ENCODE peak calls at places on chromosomes 3 and 15, in four cellular contexts. C, L, U and Z are unnamed samples.

GRCh38 chr3:153160451-153161137 is 1.4 kb upstream of the RAP2B start:
- DNase-seq in U (peak), C (peak), L (peak), Z (peak)

GRCh38 chr3:113212155-113212844 is 943 bp downstream of the BOC start:
- DNase-seq in C (no peak), U (no peak), L (peak), Z (peak)

GRCh38 chr3:157868168-157868567 is 238.1 kb downstream of the SHOX2 start:
- DNase-seq in C (no peak), U (no peak), L (no peak), Z (no peak)

GRCh38 chr3:16059081-16059537 is 115.4 kb upstream of the GALNT15 start:
- DNase-seq in U (peak), C (no peak), L (no peak), Z (peak)

GRCh38 chr3:54720604-54721003 is 207.3 kb downstream of the LRTM1 start:
- DNase-seq in L (no peak), C (no peak), U (no peak), Z (no peak)

GRCh38 chr15:69253156-69253555 is 45.6 kb upstream of the PAQR5 start:
- DNase-seq in L (no peak), C (peak), U (peak), Z (no peak)

GRCh38 chr3:141305436-141305835 is 62.9 kb upstream of the ZBTB38 start:
- DNase-seq in L (peak), C (no peak), U (peak), Z (no peak)

GRCh38 chr15:78044407-78045155 is 32.9 kb downstream of the TBC1D2B start:
- DNase-seq in U (no peak), C (no peak), L (no peak), Z (peak)